ENCODE peak calls at places on chromosomes 16 and 17, in four cellular contexts. F is cardiac fibroblast, Q is fibroblast of mammary gland, P is BJ. T is an unnamed sample.

GRCh38 chr17:38702900-38703741 is 2.0 kb upstream of the MLLT6 start:
- DNase-seq in Q (no peak), P (no peak), F (no peak), T (no peak)

GRCh38 chr16:67525176-67525860 is 3.3 kb upstream of the RIPOR1 start:
- DNase-seq in P (no peak), F (no peak), Q (no peak), T (no peak)

GRCh38 chr17:7229504-7229903 is 4.8 kb downstream of the DVL2 start:
- DNase-seq in F (no peak), P (no peak), Q (no peak), T (no peak)

GRCh38 chr17:50220811-50221210 is 19.4 kb upstream of the COL1A1 start:
- DNase-seq in P (no peak), Q (no peak), F (no peak), T (no peak)

GRCh38 chr17:81863833-81864768 is 3.8 kb upstream of the P4HB start:
- DNase-seq in P (no peak), Q (no peak), F (no peak), T (no peak)

GRCh38 chr17:13047016-13047415 is 29.2 kb upstream of the ELAC2 start:
- DNase-seq in Q (no peak), F (no peak), P (no peak), T (no peak)

GRCh38 chr17:44005865-44006580 is 1.6 kb downstream of the NAGS start:
- DNase-seq in P (no peak), F (no peak), Q (no peak), T (peak; percentile 54)

GRCh38 chr16:57231821-57232350 is 13.2 kb upstream of the ARL2BP start:
- DNase-seq in Q (no peak), P (no peak), F (no peak), T (peak; percentile 56)

GRCh38 chr17:76816590-76817135 is 51.5 kb upstream of the MGAT5B start:
- DNase-seq in Q (peak; percentile 38), F (peak; percentile 66), P (no peak), T (peak; percentile 34)

GRCh38 chr16:47612711-47613110 is 151.6 kb downstream of the PHKB start:
- DNase-seq in P (no peak), Q (peak; percentile 59), F (peak; percentile 21), T (peak; percentile 75)

GRCh38 chr17:10050597-10051101 is 145.6 kb upstream of the RCVRN start:
- DNase-seq in P (no peak), Q (peak; percentile 55), F (peak; percentile 14), T (no peak)

GRCh38 chr17:17732892-17733670 is 51.8 kb downstream of the RAI1 start:
- DNase-seq in F (peak; percentile 62), P (no peak), Q (peak; percentile 56), T (peak; percentile 49)

GRCh38 chr16:58492735-58493134 is 7.2 kb upstream of the NDRG4 start:
- DNase-seq in P (no peak), Q (no peak), F (no peak), T (no peak)

GRCh38 chr16:51146256-51146924 is 4.7 kb downstream of the SALL1 start:
- DNase-seq in Q (peak; percentile 74), P (no peak), F (peak; percentile 22), T (peak; percentile 2)

GRCh38 chr17:38727661-38728220 is 2.4 kb upstream of the CISD3 start:
- DNase-seq in P (no peak), F (no peak), Q (no peak), T (no peak)

GRCh38 chr16:62869837-62870236 is 833.6 kb upstream of the CDH8 start:
- DNase-seq in F (no peak), P (no peak), Q (no peak), T (no peak)

GRCh38 chr17:80663783-80664206 is 119.2 kb downstream of the RPTOR start:
- DNase-seq in P (no peak), F (no peak), Q (peak; percentile 81), T (no peak)

GRCh38 chr16:5649762-5650445 is 552.3 kb upstream of the EEF2KMT start:
- DNase-seq in P (no peak), Q (no peak), F (no peak), T (no peak)

GRCh38 chr16:10305912-10306311 is 79.9 kb upstream of the ATF7IP2 start:
- DNase-seq in P (no peak), F (no peak), Q (no peak), T (no peak)

GRCh38 chr17:18187816-18188761 is 4.5 kb downstream of the ALKBH5 start:
- DNase-seq in Q (peak; percentile 78), F (peak; percentile 63), P (no peak), T (no peak)

GRCh38 chr16:61596648-61597047 is 439.6 kb downstream of the CDH8 start:
- DNase-seq in Q (no peak), F (no peak), P (no peak), T (no peak)

GRCh38 chr16:77991701-77992100 is 30.6 kb upstream of the CLEC3A start:
- DNase-seq in Q (no peak), F (no peak), P (no peak), T (no peak)

GRCh38 chr16:7605812-7606211 is 273.2 kb downstream of the RBFOX1 start:
- DNase-seq in P (no peak), Q (no peak), F (no peak), T (no peak)

GRCh38 chr17:47288531-47289116 is 35.0 kb downstream of the ITGB3 start:
- DNase-seq in Q (peak; percentile 79), P (no peak), F (peak; percentile 71), T (peak; percentile 18)

GRCh38 chr17:45709889-45710288 is 74.2 kb upstream of the CRHR1 start:
- DNase-seq in Q (no peak), F (no peak), P (no peak), T (no peak)

GRCh38 chr16:19913306-19913717 is 28.7 kb upstream of the GPRC5B start:
- DNase-seq in F (peak; percentile 22), Q (peak; percentile 28), P (no peak), T (peak; percentile 18)

GRCh38 chr16:897200-897543 is 73.6 kb downstream of the LMF1 start:
- DNase-seq in Q (no peak), P (no peak), F (no peak), T (no peak)

GRCh38 chr16:2770057-2770780 is 6.9 kb downstream of the ELOB start:
- DNase-seq in Q (no peak), P (no peak), F (no peak), T (no peak)

GRCh38 chr17:81153340-81153803 is 11.9 kb upstream of the PVALEF start:
- DNase-seq in F (peak; percentile 87), Q (peak; percentile 92), P (no peak), T (no peak)

GRCh38 chr17:7589204-7589868 is 558 bp downstream of the SOX15 start:
- DNase-seq in P (no peak), F (peak; percentile 89), Q (peak; percentile 88), T (peak; percentile 80)

GRCh38 chr17:61286449-61286848 is 113.2 kb upstream of the TBX2 start:
- DNase-seq in F (no peak), Q (no peak), P (no peak), T (no peak)

GRCh38 chr16:65284583-65284982 is 162.7 kb upstream of the CDH11 start:
- DNase-seq in Q (peak; percentile 4), F (no peak), P (no peak), T (no peak)

GRCh38 chr16:65278874-65279273 is 157.0 kb upstream of the CDH11 start:
- DNase-seq in Q (no peak), F (no peak), P (no peak), T (no peak)

GRCh38 chr16:65283238-65283651 is 161.4 kb upstream of the CDH11 start:
- DNase-seq in F (no peak), Q (no peak), P (no peak), T (no peak)

GRCh38 chr16:65280988-65281530 is 159.2 kb upstream of the CDH11 start:
- DNase-seq in Q (no peak), P (no peak), F (no peak), T (no peak)

DNA sequence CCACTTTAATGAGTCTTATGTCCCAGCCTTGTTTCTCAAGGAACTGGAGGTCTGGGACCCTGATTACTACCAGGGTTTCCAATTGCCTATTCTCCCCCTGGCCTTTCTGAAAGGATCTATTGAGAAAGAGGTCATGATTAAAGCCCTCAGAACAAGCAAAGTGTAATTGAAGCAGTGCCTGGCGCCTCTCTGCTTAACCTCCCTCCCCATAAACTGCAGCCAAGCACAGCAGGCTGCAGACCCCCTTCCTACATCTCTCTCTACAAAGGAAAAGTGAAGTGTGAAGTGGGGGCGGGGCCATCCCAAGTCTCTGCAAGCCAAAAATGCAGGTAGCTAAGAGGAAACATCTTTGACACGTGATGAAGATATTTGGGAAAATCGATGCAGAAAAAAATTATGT is 159.8 kb upstream of the CDH11 start:
- DNase-seq in Q (no peak), F (no peak), P (no peak), T (no peak)
- H3K4me3 ChIP-seq in Q (no peak overlapping the region), F (no peak overlapping the region), P (no peak overlapping the region), T (no peak overlapping the region)

GRCh38 chr16:88309905-88310259 is 72.9 kb upstream of the ZNF469 start:
- DNase-seq in Q (no peak), P (no peak), F (no peak), T (no peak)
- TF ChIP-seq CTCF in Q (no peak), P (no peak), F (no peak), T (peak; percentile 33)

DNA sequence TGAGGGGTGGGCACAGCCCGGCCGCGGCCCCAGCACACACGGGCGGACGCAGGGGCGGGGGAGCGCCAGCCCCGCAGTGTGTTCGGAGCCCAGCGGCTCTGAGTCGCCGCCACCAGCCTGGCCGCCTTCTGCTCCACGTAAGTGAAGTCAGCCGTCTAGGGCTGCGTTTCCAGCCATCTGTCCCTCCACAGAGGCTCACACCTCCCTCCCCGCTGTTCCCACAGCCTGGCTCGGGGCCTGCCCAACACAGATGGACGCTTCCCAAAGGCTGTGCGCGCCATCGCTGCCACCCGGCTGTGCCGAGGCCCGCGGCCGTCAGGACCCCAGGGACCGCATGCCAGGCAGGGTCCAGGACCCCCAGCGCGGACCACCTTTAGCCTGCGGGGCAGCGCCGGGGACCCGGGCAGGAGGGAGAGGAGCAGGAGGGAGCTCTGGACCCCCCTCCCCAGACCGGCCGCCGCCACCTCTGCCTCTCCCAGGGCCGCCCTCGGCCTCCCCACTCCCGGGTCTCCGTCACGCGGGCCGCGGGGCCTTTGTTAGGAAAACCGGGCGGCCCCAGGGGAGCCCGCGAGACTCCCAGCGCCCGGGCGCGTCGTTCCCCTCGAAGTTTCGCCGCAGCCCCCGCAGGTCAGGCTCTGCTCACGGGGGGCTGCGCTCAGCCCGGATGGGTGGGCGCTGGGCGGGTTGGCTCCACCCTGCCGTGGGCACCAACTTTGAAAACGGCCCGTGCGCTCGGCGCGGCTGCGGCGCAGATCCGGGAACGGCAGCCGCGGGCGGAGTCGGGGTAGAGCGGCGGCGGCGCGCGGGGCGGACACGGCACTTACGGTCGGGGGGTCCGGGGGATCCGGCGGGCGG is 36.6 kb downstream of the CBFA2T3 start:
- DNase-seq in F (no peak), Q (no peak), P (no peak), T (no peak)
- H3K4me3 ChIP-seq in F (no peak overlapping the region), Q (no peak overlapping the region), P (no peak overlapping the region), T (no peak overlapping the region)

GRCh38 chr17:16491703-16492612 is at the start of gene LRRC75A:
- DNase-seq in Q (no peak), F (no peak), P (no peak), T (no peak)
- TF ChIP-seq CTCF in Q (no peak), F (no peak), P (no peak), T (no peak)

DNA sequence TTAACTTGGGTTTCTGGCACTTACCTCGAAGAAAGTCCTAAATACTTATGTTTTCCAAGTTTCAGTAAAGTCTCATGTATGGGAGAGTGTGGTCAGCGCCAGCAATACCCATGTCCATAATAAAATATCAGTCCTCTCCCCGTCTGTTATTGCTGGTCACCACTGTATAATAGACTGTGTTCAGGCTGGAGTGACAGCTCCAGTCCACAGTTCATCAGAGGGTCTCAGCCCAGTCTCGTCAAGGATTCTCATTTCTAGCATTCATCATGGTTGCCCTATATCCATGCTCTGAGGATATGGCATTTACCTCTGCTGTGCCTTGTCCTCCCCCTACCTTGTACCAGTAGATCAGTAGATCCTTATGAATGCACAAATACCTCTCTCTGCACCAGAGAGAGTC is 384.5 kb downstream of the NPIPA7 start:
- DNase-seq in P (no peak), Q (no peak), F (no peak), T (no peak)
- H3K4me3 ChIP-seq in P (no peak overlapping the region), Q (no peak overlapping the region), F (no peak overlapping the region), T (no peak overlapping the region)

GRCh38 chr17:28334666-28335200 is 539 bp downstream of the IFT20 start:
- DNase-seq in F (no peak), P (no peak), Q (peak; percentile 56), T (peak; percentile 32)
- TF ChIP-seq CTCF in F (no peak), P (no peak), Q (no peak), T (no peak)

T was measured in bronchial epithelial cell.